ENCODE peak calls at places on chromosomes 7 and 10, in ten cellular contexts. A, S, C, K, V, J, I, P, L and X are unnamed samples.

GRCh38 chr7:44678468-44679179 is 70.0 kb upstream of the ZMIZ2 start:
- DNase-seq in P (peak), I (no peak), A (peak), L (peak), S (no peak), C (peak), V (no peak), J (no peak), K (peak), X (no peak)

GRCh38 chr10:33015798-33016547 is 57.9 kb upstream of the ITGB1 start:
- DNase-seq in J (no peak), K (peak), I (no peak), L (no peak), P (peak), C (no peak), A (no peak), S (no peak), V (no peak), X (no peak)

GRCh38 chr10:63438506-63439498 is 27.0 kb downstream of the JMJD1C start:
- DNase-seq in A (no peak), J (no peak), I (peak), P (no peak), S (no peak), C (no peak), L (no peak), V (no peak), K (peak), X (no peak)

GRCh38 chr7:78039791-78040776 is 241.5 kb downstream of the PHTF2 start:
- DNase-seq in S (peak), L (peak), J (no peak), V (no peak), C (no peak), A (peak), K (no peak), I (peak), P (no peak), X (no peak)

GRCh38 chr7:131819891-131820290 is 263.5 kb upstream of the PODXL start:
- DNase-seq in L (no peak), C (no peak), K (no peak), P (no peak), J (no peak), A (no peak), V (no peak), S (no peak), I (no peak), X (no peak)

GRCh38 chr10:2985729-2986232 is 81.6 kb upstream of the PFKP start:
- DNase-seq in S (no peak), P (peak), A (peak), K (peak), C (no peak), L (no peak), I (peak), J (peak), V (no peak), X (peak)

GRCh38 chr7:132024290-132024689 is 467.9 kb upstream of the PODXL start:
- DNase-seq in I (no peak), P (no peak), S (no peak), L (no peak), J (no peak), C (no peak), A (no peak), K (no peak), V (no peak), X (no peak)

GRCh38 chr7:70582921-70583895 is 548.7 kb upstream of the GALNT17 start:
- DNase-seq in P (no peak), S (no peak), J (no peak), V (no peak), K (no peak), L (no peak), C (no peak), A (no peak), I (no peak), X (no peak)

GRCh38 chr10:69721690-69722310 is 79.9 kb upstream of the COL13A1 start:
- DNase-seq in L (peak), I (peak), C (no peak), K (no peak), P (no peak), A (no peak), S (no peak), J (peak), V (peak), X (no peak)

GRCh38 chr10:112755446-112756117 is 194.5 kb upstream of the TCF7L2 start:
- DNase-seq in C (no peak), P (no peak), V (no peak), L (no peak), K (no peak), A (no peak), I (no peak), S (no peak), J (no peak), X (no peak)

GRCh38 chr10:122388287-122388997 is 13.9 kb downstream of the PLEKHA1 start:
- DNase-seq in L (no peak), P (no peak), S (peak), K (no peak), J (no peak), C (no peak), V (no peak), I (no peak), A (no peak), X (no peak)

GRCh38 chr10:117503170-117503885 is 39.2 kb upstream of the EMX2 start:
- DNase-seq in P (peak), I (no peak), L (no peak), S (no peak), C (no peak), A (no peak), J (no peak), K (no peak), V (no peak), X (peak)

GRCh38 chr10:79088176-79088575 is 19.4 kb downstream of the ZMIZ1 start:
- DNase-seq in P (no peak), A (no peak), C (no peak), V (no peak), L (no peak), S (no peak), J (no peak), K (no peak), I (no peak), X (no peak)

GRCh38 chr10:19325581-19325980 is 277.0 kb downstream of the MALRD1 start:
- DNase-seq in K (peak), A (no peak), S (no peak), I (no peak), V (no peak), P (no peak), J (no peak), L (no peak), C (no peak), X (no peak)

GRCh38 chr10:15451137-15452094 is 80.3 kb upstream of the FAM171A1 start:
- DNase-seq in I (no peak), L (no peak), A (no peak), K (no peak), P (no peak), J (peak), C (no peak), V (no peak), S (no peak), X (no peak)

GRCh38 chr7:40133561-40134427 is 628 bp downstream of the MPLKIP start:
- DNase-seq in I (peak), C (no peak), A (peak), P (peak), V (peak), K (peak), J (peak), S (no peak), L (no peak), X (peak)

GRCh38 chr7:77337456-77337990 is 78.6 kb downstream of the GSAP start:
- DNase-seq in C (no peak), V (no peak), J (no peak), K (no peak), I (no peak), P (no peak), A (no peak), S (no peak), L (no peak), X (no peak)

GRCh38 chr7:93051660-93052059 is 66.1 kb downstream of the SAMD9 start:
- DNase-seq in C (no peak), L (no peak), V (no peak), I (no peak), P (no peak), J (no peak), A (no peak), K (no peak), S (no peak), X (no peak)

GRCh38 chr7:78226059-78226658 is 427.6 kb downstream of the PHTF2 start:
- DNase-seq in A (peak), L (no peak), J (peak), S (peak), C (no peak), P (no peak), I (no peak), K (no peak), V (no peak), X (peak)

GRCh38 chr7:92368741-92369140 is 78.5 kb upstream of the GATAD1 start:
- DNase-seq in K (no peak), C (no peak), V (no peak), P (no peak), A (no peak), I (no peak), J (no peak), L (no peak), S (no peak), X (no peak)

GRCh38 chr7:150631866-150632864 is at the start of gene GIMAP6:
- DNase-seq in I (peak), V (no peak), L (no peak), P (no peak), A (no peak), J (no peak), C (no peak), S (peak), K (no peak), X (no peak)

GRCh38 chr7:127158659-127159058 is 94.1 kb downstream of the GRM8 start:
- DNase-seq in J (no peak), V (no peak), K (no peak), A (no peak), S (peak), P (no peak), L (no peak), I (no peak), C (no peak), X (no peak)

GRCh38 chr10:119616879-119617580 is 20.3 kb upstream of the TIAL1 start:
- DNase-seq in K (no peak), C (no peak), J (no peak), L (peak), P (peak), I (no peak), V (no peak), A (no peak), S (no peak), X (no peak)

GRCh38 chr7:143401265-143401664 is 7.4 kb downstream of the EPHA1 start:
- DNase-seq in V (no peak), L (no peak), C (no peak), K (no peak), P (no peak), A (no peak), S (no peak), J (no peak), I (no peak), X (no peak)

GRCh38 chr7:121205777-121206176 is 123.0 kb upstream of the WNT16 start:
- DNase-seq in K (no peak), L (no peak), J (no peak), P (no peak), A (no peak), S (no peak), C (no peak), I (no peak), V (no peak), X (no peak)

GRCh38 chr10:99630439-99630838 is 10.2 kb upstream of the SLC25A28 start:
- DNase-seq in I (peak), P (peak), V (no peak), L (no peak), S (no peak), C (no peak), J (no peak), K (peak), A (peak), X (no peak)

GRCh38 chr10:82866424-82867020 is 991.5 kb downstream of the NRG3 start:
- DNase-seq in S (no peak), K (peak), A (peak), P (peak), C (no peak), L (no peak), J (no peak), V (no peak), I (no peak), X (no peak)

GRCh38 chr7:17058568-17058967 is 176.8 kb upstream of the AGR3 start:
- DNase-seq in S (no peak), P (peak), I (peak), V (no peak), K (peak), J (no peak), L (no peak), A (no peak), C (no peak), X (no peak)

GRCh38 chr10:88979153-88979562 is 11.4 kb upstream of the FAS start:
- DNase-seq in C (peak), J (no peak), I (no peak), A (no peak), V (no peak), L (peak), K (peak), S (no peak), P (peak), X (no peak)

GRCh38 chr7:129851810-129852209 is 101.0 kb downstream of the UBE2H start:
- DNase-seq in P (no peak), I (no peak), L (no peak), K (no peak), V (no peak), A (no peak), J (no peak), C (no peak), S (no peak), X (peak)

GRCh38 chr10:132808568-132809236 is 22.8 kb upstream of the NKX6-2 start:
- DNase-seq in I (no peak), V (no peak), C (peak), P (no peak), L (peak), J (no peak), K (no peak), A (no peak), S (no peak), X (no peak)

GRCh38 chr7:96304573-96304972 is 17.3 kb downstream of the SLC25A13 start:
- DNase-seq in C (no peak), L (no peak), A (no peak), I (no peak), J (no peak), S (no peak), K (no peak), V (no peak), P (no peak), X (no peak)

GRCh38 chr7:110568932-110569331 is 522.0 kb upstream of the LRRN3 start:
- DNase-seq in C (no peak), K (no peak), P (no peak), S (no peak), V (no peak), I (no peak), L (no peak), J (no peak), A (peak), X (no peak)

GRCh38 chr10:92826504-92826903 is 21.8 kb upstream of the EXOC6 start:
- DNase-seq in V (no peak), K (no peak), I (no peak), A (no peak), S (no peak), P (no peak), J (no peak), L (no peak), C (no peak), X (no peak)

GRCh38 chr10:129799942-129800341 is 164.1 kb downstream of the EBF3 start:
- DNase-seq in P (no peak), A (no peak), J (no peak), L (no peak), S (no peak), C (no peak), K (no peak), I (no peak), V (no peak), X (no peak)

GRCh38 chr10:5975641-5976473 is 1.5 kb downstream of the IL15RA start:
- DNase-seq in I (peak), K (peak), C (peak), S (peak), V (no peak), A (no peak), J (no peak), L (peak), P (peak), X (no peak)